ENCODE peak calls at places on chromosome 6, in five cellular contexts. C is tibial nerve, U is K562, Q is uterus, J is IMR-90. E is an unnamed sample.

GRCh38 chr6:152952045-152952444 is 30.8 kb downstream of the FBXO5 start:
- DNase-seq in C (no peak), U (no peak), Q (no peak), J (peak), E (no peak)

GRCh38 chr6:151493495-151494234 is at the start of gene CCDC170:
- DNase-seq in C (no peak), U (no peak), Q (no peak), J (no peak), E (peak)

GRCh38 chr6:16292942-16293341 is 54.6 kb downstream of the GMPR start:
- DNase-seq in C (no peak), U (no peak), Q (no peak), J (no peak), E (no peak)

GRCh38 chr6:134199848-134200606 is 117.9 kb downstream of the SGK1 start:
- DNase-seq in C (no peak), U (no peak), Q (no peak), J (no peak), E (no peak)

GRCh38 chr6:99016355-99016754 is 68.6 kb upstream of the FBXL4 start:
- DNase-seq in C (no peak), U (no peak), Q (no peak), J (peak), E (no peak)

GRCh38 chr6:154500769-154501171 is 9.7 kb downstream of the CNKSR3 start:
- DNase-seq in C (no peak), U (no peak), Q (no peak), J (no peak), E (no peak)

GRCh38 chr6:24274441-24275083 is 83.3 kb downstream of the DCDC2 start:
- DNase-seq in C (no peak), U (peak), Q (no peak), J (peak), E (no peak)

GRCh38 chr6:166173292-166173951 is 5.8 kb upstream of the TBXT start:
- DNase-seq in C (no peak), U (no peak), Q (no peak), J (no peak), E (no peak)

GRCh38 chr6:26351544-26351953 is 13.4 kb upstream of the BTN3A2 start:
- DNase-seq in C (no peak), U (peak), Q (no peak), J (peak), E (no peak)

GRCh38 chr6:149169761-149170359 is 147.7 kb upstream of the TAB2 start:
- DNase-seq in C (no peak), U (no peak), Q (no peak), J (no peak), E (no peak)

GRCh38 chr6:96499781-96500180 is 21.8 kb upstream of the UFL1 start:
- DNase-seq in C (no peak), U (no peak), Q (no peak), J (no peak), E (no peak)

GRCh38 chr6:27294409-27294808 is 17.7 kb downstream of the POM121L2 start:
- DNase-seq in C (no peak), U (no peak), Q (no peak), J (no peak), E (no peak)

GRCh38 chr6:168232989-168233874 is 86.3 kb downstream of the DACT2 start:
- DNase-seq in C (no peak), U (no peak), Q (no peak), J (no peak), E (no peak)

GRCh38 chr6:21189721-21190120 is 403.8 kb upstream of the SOX4 start:
- DNase-seq in C (no peak), U (no peak), Q (no peak), J (no peak), E (no peak)

GRCh38 chr6:166673309-166673708 is 46.3 kb upstream of the RPS6KA2 start:
- DNase-seq in C (no peak), U (no peak), Q (no peak), J (no peak), E (no peak)

GRCh38 chr6:162068340-162068739 is 659.2 kb downstream of the PRKN start:
- DNase-seq in C (no peak), U (no peak), Q (no peak), J (no peak), E (no peak)

GRCh38 chr6:167794386-167795157 is 32.1 kb upstream of the AFDN start:
- DNase-seq in C (no peak), U (no peak), Q (no peak), J (no peak), E (peak)

GRCh38 chr6:31928672-31928939 is 1.1 kb downstream of the C2 start:
- DNase-seq in C (no peak), U (no peak), Q (no peak), J (no peak), E (no peak)

GRCh38 chr6:128295670-128296069 is 224.7 kb downstream of the PTPRK start:
- DNase-seq in C (no peak), U (no peak), Q (no peak), J (no peak), E (no peak)

GRCh38 chr6:14129572-14129971 is 12.0 kb downstream of the CD83 start:
- DNase-seq in C (peak), U (peak), Q (peak), J (peak), E (no peak)

GRCh38 chr6:8707956-8708772 is 272.8 kb upstream of the SLC35B3 start:
- DNase-seq in C (no peak), U (no peak), Q (no peak), J (no peak), E (no peak)

GRCh38 chr6:53686541-53686940 is 21.0 kb upstream of the KLHL31 start:
- DNase-seq in C (no peak), U (no peak), Q (no peak), J (no peak), E (no peak)

GRCh38 chr6:53928641-53929339 is 134.0 kb downstream of the LRRC1 start:
- DNase-seq in C (no peak), U (no peak), Q (no peak), J (peak), E (no peak)

GRCh38 chr6:21438986-21439352 is 154.6 kb upstream of the SOX4 start:
- DNase-seq in C (no peak), U (no peak), Q (no peak), J (no peak), E (no peak)

GRCh38 chr6:7803219-7803618 is 77.3 kb downstream of the BMP6 start:
- DNase-seq in C (no peak), U (no peak), Q (no peak), J (no peak), E (no peak)

GRCh38 chr6:80214436-80215022 is 108.1 kb downstream of the BCKDHB start:
- DNase-seq in C (no peak), U (peak), Q (no peak), J (peak), E (no peak)

GRCh38 chr6:21808551-21809181 is 215.1 kb downstream of the SOX4 start:
- DNase-seq in C (peak), U (no peak), Q (peak), J (no peak), E (no peak)

GRCh38 chr6:27894839-27895762 is 17.1 kb downstream of the OR2B2 start:
- DNase-seq in C (peak), U (peak), Q (peak), J (peak), E (peak)

GRCh38 chr6:147933201-147933600 is 409.4 kb upstream of the SASH1 start:
- DNase-seq in C (no peak), U (no peak), Q (no peak), J (no peak), E (no peak)

GRCh38 chr6:16649241-16649640 is 112.0 kb downstream of the ATXN1 start:
- DNase-seq in C (no peak), U (no peak), Q (no peak), J (no peak), E (no peak)

GRCh38 chr6:142853244-142854180 is 91.5 kb downstream of the HIVEP2 start:
- DNase-seq in C (no peak), U (no peak), Q (no peak), J (peak), E (no peak)

GRCh38 chr6:78605909-78606446 is 261.4 kb upstream of the IRAK1BP1 start:
- DNase-seq in C (no peak), U (no peak), Q (no peak), J (peak), E (no peak)

GRCh38 chr6:30006170-30007131 is 54.6 kb upstream of the POLR1H start:
- DNase-seq in C (peak), U (no peak), Q (peak), J (peak), E (peak)

GRCh38 chr6:135938588-135939215 is 87.2 kb downstream of the PDE7B start:
- DNase-seq in C (no peak), U (no peak), Q (peak), J (peak), E (no peak)

GRCh38 chr6:30879684-30880427 is 4.5 kb upstream of the DDR1 start:
- DNase-seq in C (no peak), U (peak), Q (no peak), J (no peak), E (peak)

GRCh38 chr6:169253745-169254238 is at the start of gene THBS2:
- DNase-seq in C (peak), U (no peak), Q (peak), J (peak), E (peak)

GRCh38 chr6:169254456-169255316 is 1.0 kb upstream of the THBS2 start:
- DNase-seq in C (no peak), U (no peak), Q (peak), J (no peak), E (peak)

GRCh38 chr6:169252805-169253189 is 849 bp downstream of the THBS2 start:
- DNase-seq in C (no peak), U (no peak), Q (peak), J (no peak), E (no peak)

GRCh38 chr6:169251822-169252804 is 1.5 kb downstream of the THBS2 start:
- DNase-seq in C (no peak), U (no peak), Q (peak), J (no peak), E (no peak)

DNA sequence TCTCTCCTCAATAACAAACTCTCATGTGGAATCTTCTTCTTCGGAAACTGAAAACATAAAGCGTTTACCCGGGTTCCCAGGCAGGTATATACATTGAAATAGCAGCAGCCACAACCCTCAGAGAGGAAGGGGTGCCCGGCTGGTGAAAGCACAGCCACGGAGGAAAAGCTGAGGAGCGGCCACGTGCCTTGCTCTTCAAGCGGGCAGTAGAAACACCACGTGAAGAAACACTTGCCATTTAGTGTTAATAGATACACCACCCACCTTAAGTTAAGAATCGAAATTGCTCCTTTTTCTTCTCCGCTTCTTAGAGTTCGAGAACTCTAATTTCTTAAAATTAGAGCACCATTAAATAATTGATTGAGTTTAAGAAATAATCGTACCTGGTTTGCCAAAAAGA is 305 bp downstream of the THBS2 start:
- DNase-seq in C (no peak), U (no peak), Q (peak), J (no peak), E (peak)
- H3K4me3 ChIP-seq in C (peak), U (no peak), Q (peak), J (peak), E (peak)

GRCh38 chr6:106085984-106086832 is at the start of gene PRDM1:
- DNase-seq in C (peak), U (peak), Q (peak), J (peak), E (peak)
- TF ChIP-seq CTCF in C (peak), U (peak), Q (no peak), J (peak), E (no peak)

DNA sequence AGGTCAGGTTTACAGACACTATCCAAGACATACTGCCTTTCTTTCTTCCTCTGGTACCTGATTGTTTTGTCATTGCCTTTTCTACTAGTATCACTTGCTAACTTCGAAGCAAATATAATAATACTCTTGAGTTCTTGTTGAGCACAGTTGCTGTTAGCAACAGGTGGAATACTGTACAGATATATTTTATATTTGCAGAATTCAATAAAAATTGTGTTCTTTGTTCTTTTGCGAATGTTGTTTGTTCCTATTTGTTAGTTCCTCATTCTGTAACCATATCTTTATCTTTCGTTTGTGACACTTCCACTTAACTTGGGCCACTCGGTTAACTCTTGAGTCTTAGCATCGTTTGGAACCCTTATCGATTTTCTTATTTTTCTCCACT is 850 bp downstream of the CYB5R4 start:
- DNase-seq in C (no peak), U (no peak), Q (no peak), J (no peak), E (no peak)
- TF ChIP-seq POLR2A in C (no peak), U (no peak), Q (no peak), J (no peak), E (no peak)

GRCh38 chr6:46994933-46995332 is 47.2 kb downstream of the ADGRF1 start:
- DNase-seq in C (no peak), U (no peak), Q (no peak), J (no peak), E (no peak)
- H3K4me3 ChIP-seq in C (no peak), U (no peak), Q (no peak), J (no peak), E (no peak)

GRCh38 chr6:69489970-69490369 is 306.8 kb downstream of the LMBRD1 start:
- DNase-seq in C (no peak), U (no peak), Q (no peak), J (no peak), E (no peak)

GRCh38 chr6:69487688-69488087 is 309.1 kb downstream of the LMBRD1 start:
- DNase-seq in C (no peak), U (peak), Q (no peak), J (no peak), E (no peak)
- TF ChIP-seq CTCF in C (no peak), U (no peak), Q (no peak), J (no peak), E (no peak)